ENCODE peak calls at places on chromosomes 5 and 9, in four cellular contexts. One of them, this sample, is unnamed.

GRCh38 chr9:93255994-93256877 is 72.3 kb downstream of the WNK2 start:
- DNase-seq in SK-N-SH: peak
- DNase-seq in HepG2: no peak
- DNase-seq in A549: no peak
- DNase-seq in this sample: no peak

GRCh38 chr9:6068983-6069382 is 53.6 kb upstream of the RANBP6 start:
- DNase-seq in HepG2: no peak
- DNase-seq in SK-N-SH: no peak
- DNase-seq in A549: no peak
- DNase-seq in this sample: peak

GRCh38 chr9:114501786-114502682 is 3.2 kb downstream of the WHRN start:
- DNase-seq in SK-N-SH: no peak
- DNase-seq in A549: peak
- DNase-seq in HepG2: peak
- DNase-seq in this sample: no peak

GRCh38 chr5:57488308-57488955 is 5.8 kb upstream of the ACTBL2 start:
- DNase-seq in HepG2: no peak
- DNase-seq in SK-N-SH: no peak
- DNase-seq in A549: no peak
- DNase-seq in this sample: no peak

GRCh38 chr5:131322926-131323325 is 59.1 kb downstream of the CDC42SE2 start:
- DNase-seq in SK-N-SH: no peak
- DNase-seq in HepG2: no peak
- DNase-seq in A549: no peak
- DNase-seq in this sample: no peak

GRCh38 chr5:8577792-8578191 is 708.8 kb downstream of the MTRR start:
- DNase-seq in HepG2: no peak
- DNase-seq in A549: no peak
- DNase-seq in SK-N-SH: no peak
- DNase-seq in this sample: no peak

GRCh38 chr9:113568481-113569321 is 105.2 kb downstream of the RGS3 start:
- DNase-seq in A549: no peak
- DNase-seq in SK-N-SH: peak
- DNase-seq in HepG2: no peak
- DNase-seq in this sample: no peak

GRCh38 chr5:7816535-7816901 is 34.4 kb downstream of the CFAP90 start:
- DNase-seq in A549: no peak
- DNase-seq in SK-N-SH: no peak
- DNase-seq in HepG2: no peak
- DNase-seq in this sample: no peak

GRCh38 chr5:89034588-89034987 is 151.6 kb upstream of the MEF2C start:
- DNase-seq in HepG2: no peak
- DNase-seq in SK-N-SH: no peak
- DNase-seq in A549: no peak
- DNase-seq in this sample: no peak

GRCh38 chr5:82723168-82723567 is 354.0 kb downstream of the TMEM167A start:
- DNase-seq in HepG2: no peak
- DNase-seq in SK-N-SH: no peak
- DNase-seq in A549: no peak
- DNase-seq in this sample: no peak

GRCh38 chr5:107486489-107486888 is 184.2 kb downstream of the EFNA5 start:
- DNase-seq in A549: no peak
- DNase-seq in SK-N-SH: no peak
- DNase-seq in HepG2: no peak
- DNase-seq in this sample: peak

GRCh38 chr5:170617519-170618218 is 113.8 kb downstream of the KCNIP1 start:
- DNase-seq in SK-N-SH: no peak
- DNase-seq in HepG2: no peak
- DNase-seq in A549: no peak
- DNase-seq in this sample: no peak

GRCh38 chr5:139138790-139139189 is 59.4 kb downstream of the SIL1 start:
- DNase-seq in HepG2: peak
- DNase-seq in A549: no peak
- DNase-seq in SK-N-SH: no peak
- DNase-seq in this sample: no peak

GRCh38 chr9:79693750-79694149 is 122.0 kb downstream of the TLE4 start:
- DNase-seq in A549: no peak
- DNase-seq in HepG2: no peak
- DNase-seq in SK-N-SH: no peak
- DNase-seq in this sample: no peak

GRCh38 chr9:72726951-72727350 is 205.5 kb downstream of the TMC1 start:
- DNase-seq in SK-N-SH: no peak
- DNase-seq in HepG2: no peak
- DNase-seq in A549: no peak
- DNase-seq in this sample: no peak

GRCh38 chr5:99169309-99169708 is 240.5 kb upstream of the CHD1 start:
- DNase-seq in HepG2: no peak
- DNase-seq in SK-N-SH: no peak
- DNase-seq in A549: peak
- DNase-seq in this sample: no peak
- TF ChIP-seq CTCF in HepG2: no peak
- TF ChIP-seq CTCF in SK-N-SH: peak
- TF ChIP-seq CTCF in A549: peak
- TF ChIP-seq CTCF in this sample: no peak

GRCh38 chr5:172904643-172905345 is 54.4 kb upstream of the RPL26L1 start:
- DNase-seq in HepG2: peak
- DNase-seq in A549: peak
- DNase-seq in SK-N-SH: peak
- DNase-seq in this sample: no peak
- TF ChIP-seq REST in HepG2: no peak
- TF ChIP-seq REST in A549: no peak
- TF ChIP-seq REST in SK-N-SH: no peak
- TF ChIP-seq REST in this sample: no peak

DNA sequence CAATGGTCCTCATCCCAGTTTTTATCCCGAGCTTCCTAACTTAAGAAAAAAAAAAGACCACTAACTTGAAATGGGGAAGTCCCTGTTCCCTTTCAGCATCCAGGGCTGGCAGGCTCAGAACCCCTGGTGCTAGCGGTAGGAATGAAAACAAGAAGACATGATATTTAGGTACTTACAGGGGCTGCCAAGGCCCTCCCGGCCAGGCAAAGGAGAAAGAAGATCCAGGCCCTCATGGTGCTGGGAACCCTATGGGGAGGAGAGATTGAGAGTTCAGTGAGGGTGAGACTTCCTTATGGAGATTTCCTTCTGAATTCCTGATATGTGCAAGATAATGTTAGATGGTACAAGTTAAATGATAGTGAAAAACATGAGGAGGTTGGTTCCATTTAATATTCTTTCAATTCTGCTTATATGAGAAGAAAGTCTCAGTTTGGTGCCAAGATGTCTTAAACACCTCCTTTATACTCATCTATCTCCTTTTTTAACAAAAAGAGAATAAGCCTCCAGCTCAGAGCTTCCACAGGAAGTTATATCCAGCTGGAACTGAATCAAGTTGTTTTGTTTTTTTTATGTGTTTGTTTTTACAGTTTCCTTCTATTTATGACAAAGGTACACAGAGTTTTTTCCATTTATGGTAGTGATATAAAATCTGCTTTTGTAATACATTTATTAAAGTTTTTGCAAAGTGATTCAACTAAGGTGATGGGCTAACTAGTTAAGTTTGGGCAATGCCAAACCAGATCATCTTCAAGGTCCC is 10.6 kb downstream of the SPARC start:
- DNase-seq in A549: no peak
- DNase-seq in HepG2: no peak
- DNase-seq in SK-N-SH: no peak
- DNase-seq in this sample: no peak
- TF ChIP-seq CTCF in A549: no peak
- TF ChIP-seq CTCF in HepG2: no peak
- TF ChIP-seq CTCF in SK-N-SH: no peak
- TF ChIP-seq CTCF in this sample: no peak

GRCh38 chr9:3186751-3187150 is 339.1 kb downstream of the RFX3 start:
- DNase-seq in SK-N-SH: no peak
- DNase-seq in A549: no peak
- DNase-seq in HepG2: no peak
- DNase-seq in this sample: no peak
- TF ChIP-seq REST in SK-N-SH: no peak
- TF ChIP-seq REST in A549: no peak
- TF ChIP-seq REST in HepG2: no peak
- TF ChIP-seq REST in this sample: no peak

GRCh38 chr5:129400395-129400983 is 59.6 kb upstream of the ADAMTS19 start:
- DNase-seq in HepG2: no peak
- DNase-seq in SK-N-SH: peak
- DNase-seq in A549: no peak
- DNase-seq in this sample: no peak
- TF ChIP-seq CTCF in HepG2: no peak
- TF ChIP-seq CTCF in SK-N-SH: peak
- TF ChIP-seq CTCF in A549: peak
- TF ChIP-seq CTCF in this sample: no peak

GRCh38 chr9:105243015-105243686 is 1.3 kb upstream of the SLC44A1 start:
- DNase-seq in A549: no peak
- DNase-seq in SK-N-SH: peak
- DNase-seq in HepG2: no peak
- DNase-seq in this sample: no peak

GRCh38 chr9:105243935-105244273 is 547 bp upstream of the SLC44A1 start:
- DNase-seq in A549: no peak
- DNase-seq in SK-N-SH: no peak
- DNase-seq in HepG2: no peak
- DNase-seq in this sample: no peak

GRCh38 chr9:105245720-105246161 is 1.3 kb downstream of the SLC44A1 start:
- DNase-seq in HepG2: no peak
- DNase-seq in A549: no peak
- DNase-seq in SK-N-SH: no peak
- DNase-seq in this sample: no peak

GRCh38 chr9:105244996-105245719 is 707 bp downstream of the SLC44A1 start:
- DNase-seq in SK-N-SH: peak
- DNase-seq in A549: peak
- DNase-seq in HepG2: no peak
- DNase-seq in this sample: peak

GRCh38 chr9:105244274-105244995 is at the start of gene SLC44A1:
- DNase-seq in HepG2: peak
- DNase-seq in A549: peak
- DNase-seq in SK-N-SH: peak
- DNase-seq in this sample: peak
- TF ChIP-seq REST in HepG2: peak
- TF ChIP-seq REST in A549: no peak
- TF ChIP-seq REST in SK-N-SH: no peak
- TF ChIP-seq REST in this sample: peak

DNA sequence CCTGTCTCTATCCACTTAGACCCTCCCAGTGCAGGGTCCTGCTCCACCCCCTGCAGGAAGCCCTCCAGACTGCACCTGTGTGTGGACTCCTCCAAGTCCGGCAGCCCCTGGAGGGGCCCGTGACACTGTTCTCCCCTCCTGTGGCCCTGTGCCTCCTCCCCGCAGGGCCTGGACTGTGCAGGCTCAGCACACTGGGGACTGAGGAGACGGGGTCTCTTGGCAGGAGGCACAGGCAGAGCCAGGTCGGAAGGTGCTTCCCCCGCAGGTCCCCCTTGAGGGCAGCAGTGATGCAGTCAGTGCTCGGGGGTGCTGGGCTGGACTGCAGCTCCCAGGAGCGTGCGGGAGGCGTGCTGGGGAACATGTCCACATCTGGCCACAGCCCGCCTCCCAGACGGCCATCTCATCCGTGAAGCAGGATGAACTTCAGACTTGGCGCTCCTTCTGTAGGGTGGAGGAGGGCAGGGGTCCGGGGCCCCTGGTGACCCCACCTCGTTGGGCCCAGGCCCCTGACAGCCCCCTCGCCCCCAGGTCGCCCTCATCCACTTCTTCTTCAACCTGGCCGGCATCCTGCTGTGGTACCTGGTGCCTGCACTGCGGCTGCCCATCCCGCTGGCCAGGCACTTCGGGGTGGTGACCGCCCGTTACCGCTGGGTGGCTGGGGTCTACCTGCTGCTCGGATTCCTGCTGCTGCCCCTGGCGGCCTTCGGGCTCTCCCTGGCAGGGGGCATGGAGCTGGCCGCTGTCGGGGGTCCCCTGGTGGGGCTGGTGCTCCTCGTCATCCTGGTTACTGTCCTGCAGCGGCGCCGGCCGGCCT is 4.9 kb downstream of the SLC34A3 start:
- DNase-seq in SK-N-SH: no peak
- DNase-seq in HepG2: peak
- DNase-seq in A549: no peak
- DNase-seq in this sample: no peak
- TF ChIP-seq CTCF in SK-N-SH: no peak
- TF ChIP-seq CTCF in HepG2: peak
- TF ChIP-seq CTCF in A549: no peak
- TF ChIP-seq CTCF in this sample: no peak

DNA sequence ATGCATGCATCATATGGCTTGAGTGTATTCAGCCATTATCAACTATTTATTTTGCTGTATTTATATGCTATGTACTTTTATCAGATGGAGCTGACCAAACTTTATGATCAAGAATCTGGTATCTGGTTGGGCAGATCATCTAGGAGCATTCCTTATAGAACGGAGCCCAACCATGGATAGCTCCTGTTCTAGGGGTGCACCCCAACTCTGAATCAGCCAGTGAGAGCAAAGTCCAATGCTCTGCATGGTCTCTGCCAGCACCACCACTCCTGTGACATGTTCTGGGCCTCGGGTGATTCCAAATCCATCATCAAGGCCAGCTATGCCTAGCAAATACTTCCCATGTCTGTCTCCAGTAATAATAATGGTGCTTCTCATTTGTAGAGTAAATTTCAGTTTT is 517.5 kb downstream of the AGTPBP1 start:
- DNase-seq in HepG2: no peak
- DNase-seq in A549: no peak
- DNase-seq in SK-N-SH: no peak
- DNase-seq in this sample: no peak
- TF ChIP-seq REST in HepG2: no peak
- TF ChIP-seq REST in A549: no peak
- TF ChIP-seq REST in SK-N-SH: peak
- TF ChIP-seq REST in this sample: no peak

GRCh38 chr9:123225374-123225813 is 43.0 kb downstream of the STRBP start:
- DNase-seq in SK-N-SH: peak
- DNase-seq in HepG2: peak
- DNase-seq in A549: peak
- DNase-seq in this sample: no peak
- TF ChIP-seq CTCF in SK-N-SH: peak
- TF ChIP-seq CTCF in HepG2: peak
- TF ChIP-seq CTCF in A549: peak
- TF ChIP-seq CTCF in this sample: peak